ENCODE peak calls at places on chromosomes 4 and X, in eight cellular contexts. One of them, this sample, is unnamed.

GRCh38 chr4:113756005-113756410 is 5.5 kb downstream of the CAMK2D start:
- DNase-seq in astrocyte: peak; percentile 89
- DNase-seq in fibroblast of lung: peak; percentile 90
- DNase-seq in LNCaP clone FGC: no peak
- DNase-seq in psoas muscle: no peak
- DNase-seq in brain microvascular endothelial cell: peak; percentile 43
- DNase-seq in dorsolateral prefrontal cortex: no peak
- DNase-seq in fibroblast of pulmonary artery: peak; percentile 89
- DNase-seq in this sample: peak; percentile 80

GRCh38 chr4:17851921-17852320 is 41.1 kb downstream of the NCAPG start:
- DNase-seq in LNCaP clone FGC: no peak
- DNase-seq in brain microvascular endothelial cell: no peak
- DNase-seq in fibroblast of lung: no peak
- DNase-seq in fibroblast of pulmonary artery: no peak
- DNase-seq in psoas muscle: no peak
- DNase-seq in dorsolateral prefrontal cortex: no peak
- DNase-seq in astrocyte: no peak
- DNase-seq in this sample: no peak

GRCh38 chr4:173318648-173319211 is 15.4 kb downstream of the HMGB2 start:
- DNase-seq in brain microvascular endothelial cell: no peak
- DNase-seq in fibroblast of pulmonary artery: peak; percentile 77
- DNase-seq in fibroblast of lung: peak; percentile 61
- DNase-seq in psoas muscle: no peak
- DNase-seq in astrocyte: peak; percentile 44
- DNase-seq in LNCaP clone FGC: peak; percentile 15
- DNase-seq in dorsolateral prefrontal cortex: no peak
- DNase-seq in this sample: peak; percentile 77

GRCh38 chr4:105620640-105621323 is 68.4 kb downstream of the ARHGEF38 start:
- DNase-seq in dorsolateral prefrontal cortex: no peak
- DNase-seq in LNCaP clone FGC: no peak
- DNase-seq in astrocyte: peak; percentile 92
- DNase-seq in psoas muscle: peak; percentile 57
- DNase-seq in fibroblast of pulmonary artery: peak; percentile 78
- DNase-seq in fibroblast of lung: peak; percentile 92
- DNase-seq in brain microvascular endothelial cell: peak; percentile 95
- DNase-seq in this sample: peak; percentile 66

GRCh38 chr4:141768954-141769353 is 132.6 kb downstream of the IL15 start:
- DNase-seq in psoas muscle: no peak
- DNase-seq in dorsolateral prefrontal cortex: peak; percentile 5
- DNase-seq in LNCaP clone FGC: no peak
- DNase-seq in astrocyte: peak; percentile 59
- DNase-seq in brain microvascular endothelial cell: peak; percentile 82
- DNase-seq in fibroblast of pulmonary artery: peak; percentile 69
- DNase-seq in fibroblast of lung: peak; percentile 71
- DNase-seq in this sample: peak; percentile 74

GRCh38 chr4:56215138-56215793 is 172.0 kb downstream of the AASDH start:
- DNase-seq in psoas muscle: no peak
- DNase-seq in dorsolateral prefrontal cortex: no peak
- DNase-seq in fibroblast of pulmonary artery: peak; percentile 31
- DNase-seq in brain microvascular endothelial cell: no peak
- DNase-seq in fibroblast of lung: peak; percentile 5
- DNase-seq in astrocyte: no peak
- DNase-seq in LNCaP clone FGC: no peak
- DNase-seq in this sample: no peak

GRCh38 chr4:10958226-10958856 is 273.8 kb upstream of the CLNK start:
- DNase-seq in brain microvascular endothelial cell: no peak
- DNase-seq in fibroblast of lung: no peak
- DNase-seq in astrocyte: no peak
- DNase-seq in LNCaP clone FGC: no peak
- DNase-seq in dorsolateral prefrontal cortex: no peak
- DNase-seq in psoas muscle: no peak
- DNase-seq in fibroblast of pulmonary artery: no peak
- DNase-seq in this sample: no peak

GRCh38 chr4:40908702-40909362 is 159.1 kb downstream of the NSUN7 start:
- DNase-seq in psoas muscle: peak; percentile 79
- DNase-seq in brain microvascular endothelial cell: peak; percentile 73
- DNase-seq in astrocyte: peak; percentile 46
- DNase-seq in fibroblast of lung: peak; percentile 69
- DNase-seq in fibroblast of pulmonary artery: peak; percentile 85
- DNase-seq in dorsolateral prefrontal cortex: peak; percentile 28
- DNase-seq in LNCaP clone FGC: no peak
- DNase-seq in this sample: peak; percentile 81

GRCh38 chr4:14254252-14254651 is 626.7 kb upstream of the BOD1L1 start:
- DNase-seq in dorsolateral prefrontal cortex: no peak
- DNase-seq in LNCaP clone FGC: peak; percentile 13
- DNase-seq in astrocyte: peak; percentile 11
- DNase-seq in psoas muscle: peak; percentile 32
- DNase-seq in fibroblast of pulmonary artery: peak; percentile 46
- DNase-seq in fibroblast of lung: peak; percentile 18
- DNase-seq in brain microvascular endothelial cell: peak; percentile 40
- DNase-seq in this sample: peak; percentile 44

GRCh38 chrX:41014776-41015175 is 70.5 kb upstream of the USP9X start:
- DNase-seq in psoas muscle: no peak
- DNase-seq in fibroblast of pulmonary artery: peak; percentile 44
- DNase-seq in dorsolateral prefrontal cortex: no peak
- DNase-seq in brain microvascular endothelial cell: no peak
- DNase-seq in fibroblast of lung: peak; percentile 54
- DNase-seq in astrocyte: peak; percentile 39
- DNase-seq in LNCaP clone FGC: no peak
- DNase-seq in this sample: peak; percentile 41

GRCh38 chrX:1468250-1468772 is 15.6 kb upstream of the ASMTL start:
- DNase-seq in LNCaP clone FGC: no peak
- DNase-seq in brain microvascular endothelial cell: no peak
- DNase-seq in fibroblast of pulmonary artery: peak; percentile 9
- DNase-seq in astrocyte: peak; percentile 35
- DNase-seq in dorsolateral prefrontal cortex: no peak
- DNase-seq in psoas muscle: peak; percentile 54
- DNase-seq in fibroblast of lung: peak; percentile 59
- DNase-seq in this sample: peak; percentile 8

GRCh38 chrX:63686878-63687714 is 97.9 kb downstream of the ARHGEF9 start:
- DNase-seq in psoas muscle: no peak
- DNase-seq in dorsolateral prefrontal cortex: no peak
- DNase-seq in fibroblast of pulmonary artery: peak; percentile 60
- DNase-seq in astrocyte: peak; percentile 18
- DNase-seq in fibroblast of lung: peak; percentile 32
- DNase-seq in brain microvascular endothelial cell: peak; percentile 39
- DNase-seq in LNCaP clone FGC: no peak
- DNase-seq in this sample: peak; percentile 67

GRCh38 chr4:24688453-24688852 is 104.1 kb upstream of the DHX15 start:
- DNase-seq in dorsolateral prefrontal cortex: no peak
- DNase-seq in LNCaP clone FGC: no peak
- DNase-seq in psoas muscle: no peak
- DNase-seq in brain microvascular endothelial cell: no peak
- DNase-seq in fibroblast of pulmonary artery: no peak
- DNase-seq in fibroblast of lung: no peak
- DNase-seq in astrocyte: no peak
- DNase-seq in this sample: no peak

GRCh38 chr4:24686866-24687672 is 102.7 kb upstream of the DHX15 start:
- DNase-seq in astrocyte: no peak
- DNase-seq in fibroblast of pulmonary artery: peak; percentile 11
- DNase-seq in fibroblast of lung: no peak
- DNase-seq in dorsolateral prefrontal cortex: no peak
- DNase-seq in brain microvascular endothelial cell: peak; percentile 7
- DNase-seq in LNCaP clone FGC: peak; percentile 3
- DNase-seq in psoas muscle: no peak
- DNase-seq in this sample: no peak

GRCh38 chr4:24680746-24681145 is 96.4 kb upstream of the DHX15 start:
- DNase-seq in dorsolateral prefrontal cortex: no peak
- DNase-seq in astrocyte: no peak
- DNase-seq in LNCaP clone FGC: no peak
- DNase-seq in brain microvascular endothelial cell: no peak
- DNase-seq in psoas muscle: no peak
- DNase-seq in fibroblast of lung: no peak
- DNase-seq in fibroblast of pulmonary artery: no peak
- DNase-seq in this sample: no peak

DNA sequence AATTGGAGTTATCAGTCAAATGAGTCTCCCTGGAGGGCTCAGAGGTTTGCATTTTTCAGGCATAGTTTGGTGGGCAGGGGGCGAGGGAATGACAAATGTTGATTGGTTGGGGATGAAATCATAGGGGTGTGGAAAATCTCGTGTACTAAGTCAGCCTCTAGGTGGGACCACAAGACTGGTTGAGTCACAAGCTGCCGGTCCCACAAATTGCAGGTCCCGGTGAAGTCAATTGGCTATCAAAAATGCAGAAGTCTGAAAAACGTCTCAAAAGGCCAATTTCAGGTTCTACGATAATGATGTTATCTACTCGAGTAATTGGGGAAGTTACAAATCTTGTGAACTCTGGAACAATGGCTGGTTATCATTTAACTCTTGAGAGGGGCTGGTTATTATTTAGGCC is 98.8 kb upstream of the DHX15 start:
- DNase-seq in fibroblast of lung: peak; percentile 29
- DNase-seq in astrocyte: peak; percentile 18
- DNase-seq in psoas muscle: no peak
- DNase-seq in brain microvascular endothelial cell: no peak
- DNase-seq in fibroblast of pulmonary artery: no peak
- DNase-seq in LNCaP clone FGC: no peak
- DNase-seq in dorsolateral prefrontal cortex: no peak
- DNase-seq in this sample: peak; percentile 28
- TF ChIP-seq CTCF in fibroblast of lung: no peak
- TF ChIP-seq CTCF in astrocyte: no peak
- TF ChIP-seq CTCF in psoas muscle: no peak
- TF ChIP-seq CTCF in brain microvascular endothelial cell: peak; percentile 16
- TF ChIP-seq CTCF in fibroblast of pulmonary artery: no peak
- TF ChIP-seq CTCF in LNCaP clone FGC: no peak
- TF ChIP-seq CTCF in dorsolateral prefrontal cortex: no peak
- TF ChIP-seq CTCF in this sample: no peak

GRCh38 chr4:27005512-27006246 is 145.0 kb downstream of the STIM2 start:
- DNase-seq in brain microvascular endothelial cell: peak; percentile 32
- DNase-seq in dorsolateral prefrontal cortex: no peak
- DNase-seq in astrocyte: peak; percentile 81
- DNase-seq in fibroblast of lung: peak; percentile 86
- DNase-seq in fibroblast of pulmonary artery: peak; percentile 82
- DNase-seq in LNCaP clone FGC: no peak
- DNase-seq in psoas muscle: no peak
- DNase-seq in this sample: peak; percentile 87

GRCh38 chr4:27006646-27007045 is 146.0 kb downstream of the STIM2 start:
- DNase-seq in brain microvascular endothelial cell: no peak
- DNase-seq in astrocyte: no peak
- DNase-seq in psoas muscle: no peak
- DNase-seq in LNCaP clone FGC: no peak
- DNase-seq in dorsolateral prefrontal cortex: no peak
- DNase-seq in fibroblast of pulmonary artery: no peak
- DNase-seq in fibroblast of lung: peak; percentile 31
- DNase-seq in this sample: no peak

GRCh38 chr4:27007507-27007906 is 146.9 kb downstream of the STIM2 start:
- DNase-seq in fibroblast of pulmonary artery: peak; percentile 26
- DNase-seq in brain microvascular endothelial cell: no peak
- DNase-seq in LNCaP clone FGC: no peak
- DNase-seq in astrocyte: no peak
- DNase-seq in fibroblast of lung: no peak
- DNase-seq in psoas muscle: no peak
- DNase-seq in dorsolateral prefrontal cortex: no peak
- DNase-seq in this sample: peak; percentile 59

GRCh38 chr4:27008693-27009092 is 148.1 kb downstream of the STIM2 start:
- DNase-seq in astrocyte: no peak
- DNase-seq in LNCaP clone FGC: no peak
- DNase-seq in dorsolateral prefrontal cortex: no peak
- DNase-seq in psoas muscle: no peak
- DNase-seq in fibroblast of pulmonary artery: no peak
- DNase-seq in fibroblast of lung: no peak
- DNase-seq in brain microvascular endothelial cell: no peak
- DNase-seq in this sample: no peak

DNA sequence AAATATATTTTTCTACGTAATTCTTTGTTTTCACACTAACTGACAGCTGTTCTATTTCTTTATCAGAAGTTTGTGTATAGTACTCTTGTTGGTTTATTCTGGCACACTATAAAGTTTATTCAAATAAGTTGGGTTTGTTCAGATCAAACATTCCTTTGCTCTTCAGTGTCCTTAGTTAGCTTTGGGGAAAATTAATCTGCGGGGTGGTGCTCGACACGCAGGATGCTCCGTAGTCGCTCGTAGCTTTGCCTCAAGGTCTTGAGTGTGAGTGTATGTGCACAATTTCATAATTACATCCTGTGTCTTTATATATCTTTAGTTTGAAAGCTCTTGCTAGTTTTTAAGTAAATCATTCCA is 145.6 kb downstream of the STIM2 start:
- DNase-seq in brain microvascular endothelial cell: no peak
- DNase-seq in fibroblast of lung: peak; percentile 46
- DNase-seq in dorsolateral prefrontal cortex: no peak
- DNase-seq in fibroblast of pulmonary artery: no peak
- DNase-seq in astrocyte: peak; percentile 27
- DNase-seq in psoas muscle: no peak
- DNase-seq in LNCaP clone FGC: no peak
- DNase-seq in this sample: peak; percentile 36
- H3K4me3 ChIP-seq in brain microvascular endothelial cell: no peak overlapping the region
- H3K4me3 ChIP-seq in fibroblast of lung: no peak overlapping the region
- H3K4me3 ChIP-seq in dorsolateral prefrontal cortex: no peak overlapping the region
- H3K4me3 ChIP-seq in fibroblast of pulmonary artery: no peak overlapping the region
- H3K4me3 ChIP-seq in astrocyte: peak overlapping the region; percentile 12
- H3K4me3 ChIP-seq in psoas muscle: no peak overlapping the region
- H3K4me3 ChIP-seq in LNCaP clone FGC: peak overlapping the region; percentile 3
- H3K4me3 ChIP-seq in this sample: peak overlapping the region; percentile 31

GRCh38 chrX:13419276-13419675 is 99.4 kb upstream of the ATXN3L start:
- DNase-seq in fibroblast of pulmonary artery: no peak
- DNase-seq in dorsolateral prefrontal cortex: no peak
- DNase-seq in brain microvascular endothelial cell: no peak
- DNase-seq in LNCaP clone FGC: no peak
- DNase-seq in fibroblast of lung: no peak
- DNase-seq in astrocyte: no peak
- DNase-seq in psoas muscle: no peak
- DNase-seq in this sample: no peak

GRCh38 chrX:13418126-13419091 is 98.6 kb upstream of the ATXN3L start:
- DNase-seq in fibroblast of pulmonary artery: peak; percentile 40
- DNase-seq in brain microvascular endothelial cell: no peak
- DNase-seq in dorsolateral prefrontal cortex: no peak
- DNase-seq in astrocyte: peak; percentile 48
- DNase-seq in LNCaP clone FGC: no peak
- DNase-seq in psoas muscle: no peak
- DNase-seq in fibroblast of lung: peak; percentile 62
- DNase-seq in this sample: peak; percentile 64

GRCh38 chrX:13412208-13412600 is 92.4 kb upstream of the ATXN3L start:
- DNase-seq in brain microvascular endothelial cell: no peak
- DNase-seq in fibroblast of pulmonary artery: no peak
- DNase-seq in dorsolateral prefrontal cortex: no peak
- DNase-seq in astrocyte: no peak
- DNase-seq in psoas muscle: no peak
- DNase-seq in fibroblast of lung: no peak
- DNase-seq in LNCaP clone FGC: no peak
- DNase-seq in this sample: no peak

GRCh38 chrX:13414006-13414647 is 94.3 kb upstream of the ATXN3L start:
- DNase-seq in LNCaP clone FGC: no peak
- DNase-seq in dorsolateral prefrontal cortex: no peak
- DNase-seq in fibroblast of pulmonary artery: no peak
- DNase-seq in astrocyte: no peak
- DNase-seq in brain microvascular endothelial cell: no peak
- DNase-seq in fibroblast of lung: no peak
- DNase-seq in psoas muscle: no peak
- DNase-seq in this sample: no peak

GRCh38 chrX:13415551-13415950 is 95.7 kb upstream of the ATXN3L start:
- DNase-seq in brain microvascular endothelial cell: no peak
- DNase-seq in dorsolateral prefrontal cortex: no peak
- DNase-seq in fibroblast of pulmonary artery: no peak
- DNase-seq in LNCaP clone FGC: no peak
- DNase-seq in astrocyte: no peak
- DNase-seq in psoas muscle: no peak
- DNase-seq in fibroblast of lung: no peak
- DNase-seq in this sample: no peak
- TF ChIP-seq CTCF in brain microvascular endothelial cell: no peak
- TF ChIP-seq CTCF in dorsolateral prefrontal cortex: no peak
- TF ChIP-seq CTCF in fibroblast of pulmonary artery: no peak
- TF ChIP-seq CTCF in LNCaP clone FGC: no peak
- TF ChIP-seq CTCF in astrocyte: no peak
- TF ChIP-seq CTCF in psoas muscle: no peak
- TF ChIP-seq CTCF in fibroblast of lung: no peak
- TF ChIP-seq CTCF in this sample: no peak

GRCh38 chr4:98476891-98477290 is 181.5 kb downstream of the TSPAN5 start:
- DNase-seq in fibroblast of pulmonary artery: no peak
- DNase-seq in astrocyte: no peak
- DNase-seq in fibroblast of lung: no peak
- DNase-seq in LNCaP clone FGC: no peak
- DNase-seq in dorsolateral prefrontal cortex: no peak
- DNase-seq in psoas muscle: no peak
- DNase-seq in brain microvascular endothelial cell: no peak
- DNase-seq in this sample: no peak
- H3K4me3 ChIP-seq in fibroblast of pulmonary artery: no peak overlapping the region
- H3K4me3 ChIP-seq in astrocyte: no peak overlapping the region
- H3K4me3 ChIP-seq in fibroblast of lung: no peak overlapping the region
- H3K4me3 ChIP-seq in LNCaP clone FGC: no peak overlapping the region
- H3K4me3 ChIP-seq in dorsolateral prefrontal cortex: no peak overlapping the region
- H3K4me3 ChIP-seq in psoas muscle: no peak overlapping the region
- H3K4me3 ChIP-seq in brain microvascular endothelial cell: no peak overlapping the region
- H3K4me3 ChIP-seq in this sample: no peak overlapping the region

This sample was measured in fibroblast of the aortic adventitia.